ENCODE peak calls at places on chromosome 22, in eight cellular contexts. One of them, this sample, is unnamed.

GRCh38 chr22:37431366-37431765 is 4.1 kb upstream of the ELFN2 start:
- DNase-seq in A549: no peak
- DNase-seq in stimulated activated CD4-positive, alpha-beta T cell treated with anti-CD3 and anti-CD28 coated beads, Interleukin-1b, Interleukin-23, amount 100 ng/mL, for 1 hour: no peak
- DNase-seq in iPS-NIHi11: no peak
- DNase-seq in activated CD4-positive, alpha-beta T cell treated with anti-CD3 and anti-CD28 coated beads, Interleukin-2, amount 50 U/mL, for 48 hours: no peak
- DNase-seq in IMR-90: peak; percentile 12
- DNase-seq in naive thymus-derived CD4-positive, alpha-beta T cell: no peak
- DNase-seq in NCI-H1092: no peak
- DNase-seq in this sample: no peak

GRCh38 chr22:48949375-48950149 is 878.1 kb downstream of the BRD1 start:
- DNase-seq in stimulated activated CD4-positive, alpha-beta T cell treated with anti-CD3 and anti-CD28 coated beads, Interleukin-1b, Interleukin-23, amount 100 ng/mL, for 1 hour: no peak
- DNase-seq in A549: no peak
- DNase-seq in iPS-NIHi11: no peak
- DNase-seq in NCI-H1092: no peak
- DNase-seq in naive thymus-derived CD4-positive, alpha-beta T cell: no peak
- DNase-seq in IMR-90: no peak
- DNase-seq in activated CD4-positive, alpha-beta T cell treated with anti-CD3 and anti-CD28 coated beads, Interleukin-2, amount 50 U/mL, for 48 hours: no peak
- DNase-seq in this sample: no peak

GRCh38 chr22:36417281-36417686 is 29.5 kb upstream of the MYH9 start:
- DNase-seq in iPS-NIHi11: no peak
- DNase-seq in activated CD4-positive, alpha-beta T cell treated with anti-CD3 and anti-CD28 coated beads, Interleukin-2, amount 50 U/mL, for 48 hours: no peak
- DNase-seq in naive thymus-derived CD4-positive, alpha-beta T cell: no peak
- DNase-seq in A549: no peak
- DNase-seq in stimulated activated CD4-positive, alpha-beta T cell treated with anti-CD3 and anti-CD28 coated beads, Interleukin-1b, Interleukin-23, amount 100 ng/mL, for 1 hour: no peak
- DNase-seq in IMR-90: peak; percentile 73
- DNase-seq in NCI-H1092: no peak
- DNase-seq in this sample: no peak

GRCh38 chr22:49026476-49027121 is 801.1 kb downstream of the BRD1 start:
- DNase-seq in naive thymus-derived CD4-positive, alpha-beta T cell: no peak
- DNase-seq in iPS-NIHi11: peak; percentile 66
- DNase-seq in stimulated activated CD4-positive, alpha-beta T cell treated with anti-CD3 and anti-CD28 coated beads, Interleukin-1b, Interleukin-23, amount 100 ng/mL, for 1 hour: no peak
- DNase-seq in A549: peak; percentile 6
- DNase-seq in activated CD4-positive, alpha-beta T cell treated with anti-CD3 and anti-CD28 coated beads, Interleukin-2, amount 50 U/mL, for 48 hours: no peak
- DNase-seq in IMR-90: no peak
- DNase-seq in NCI-H1092: no peak
- DNase-seq in this sample: peak; percentile 47

GRCh38 chr22:37898441-37899181 is 7.5 kb upstream of the MICALL1 start:
- DNase-seq in activated CD4-positive, alpha-beta T cell treated with anti-CD3 and anti-CD28 coated beads, Interleukin-2, amount 50 U/mL, for 48 hours: no peak
- DNase-seq in NCI-H1092: no peak
- DNase-seq in IMR-90: no peak
- DNase-seq in iPS-NIHi11: no peak
- DNase-seq in A549: no peak
- DNase-seq in naive thymus-derived CD4-positive, alpha-beta T cell: no peak
- DNase-seq in stimulated activated CD4-positive, alpha-beta T cell treated with anti-CD3 and anti-CD28 coated beads, Interleukin-1b, Interleukin-23, amount 100 ng/mL, for 1 hour: no peak
- DNase-seq in this sample: no peak

GRCh38 chr22:47294222-47294532 is 531.7 kb downstream of the TBC1D22A start:
- DNase-seq in activated CD4-positive, alpha-beta T cell treated with anti-CD3 and anti-CD28 coated beads, Interleukin-2, amount 50 U/mL, for 48 hours: no peak
- DNase-seq in A549: no peak
- DNase-seq in stimulated activated CD4-positive, alpha-beta T cell treated with anti-CD3 and anti-CD28 coated beads, Interleukin-1b, Interleukin-23, amount 100 ng/mL, for 1 hour: no peak
- DNase-seq in NCI-H1092: no peak
- DNase-seq in iPS-NIHi11: no peak
- DNase-seq in naive thymus-derived CD4-positive, alpha-beta T cell: no peak
- DNase-seq in IMR-90: peak; percentile 52
- DNase-seq in this sample: no peak

GRCh38 chr22:44256085-44256484 is 56.7 kb downstream of the SHISAL1 start:
- DNase-seq in NCI-H1092: no peak
- DNase-seq in naive thymus-derived CD4-positive, alpha-beta T cell: no peak
- DNase-seq in activated CD4-positive, alpha-beta T cell treated with anti-CD3 and anti-CD28 coated beads, Interleukin-2, amount 50 U/mL, for 48 hours: no peak
- DNase-seq in iPS-NIHi11: no peak
- DNase-seq in stimulated activated CD4-positive, alpha-beta T cell treated with anti-CD3 and anti-CD28 coated beads, Interleukin-1b, Interleukin-23, amount 100 ng/mL, for 1 hour: no peak
- DNase-seq in A549: no peak
- DNase-seq in IMR-90: no peak
- DNase-seq in this sample: no peak

GRCh38 chr22:20423636-20424511 is 13.8 kb downstream of the SCARF2 start:
- DNase-seq in IMR-90: no peak
- DNase-seq in A549: no peak
- DNase-seq in iPS-NIHi11: no peak
- DNase-seq in stimulated activated CD4-positive, alpha-beta T cell treated with anti-CD3 and anti-CD28 coated beads, Interleukin-1b, Interleukin-23, amount 100 ng/mL, for 1 hour: no peak
- DNase-seq in activated CD4-positive, alpha-beta T cell treated with anti-CD3 and anti-CD28 coated beads, Interleukin-2, amount 50 U/mL, for 48 hours: no peak
- DNase-seq in naive thymus-derived CD4-positive, alpha-beta T cell: no peak
- DNase-seq in NCI-H1092: no peak
- DNase-seq in this sample: no peak

GRCh38 chr22:40377931-40378330 is 7.5 kb downstream of the SGSM3 start:
- DNase-seq in activated CD4-positive, alpha-beta T cell treated with anti-CD3 and anti-CD28 coated beads, Interleukin-2, amount 50 U/mL, for 48 hours: no peak
- DNase-seq in NCI-H1092: no peak
- DNase-seq in stimulated activated CD4-positive, alpha-beta T cell treated with anti-CD3 and anti-CD28 coated beads, Interleukin-1b, Interleukin-23, amount 100 ng/mL, for 1 hour: no peak
- DNase-seq in A549: no peak
- DNase-seq in iPS-NIHi11: no peak
- DNase-seq in naive thymus-derived CD4-positive, alpha-beta T cell: no peak
- DNase-seq in IMR-90: no peak
- DNase-seq in this sample: no peak

GRCh38 chr22:17057959-17058814 is 26.6 kb upstream of the IL17RA start:
- DNase-seq in IMR-90: peak; percentile 73
- DNase-seq in NCI-H1092: peak; percentile 53
- DNase-seq in iPS-NIHi11: peak; percentile 83
- DNase-seq in stimulated activated CD4-positive, alpha-beta T cell treated with anti-CD3 and anti-CD28 coated beads, Interleukin-1b, Interleukin-23, amount 100 ng/mL, for 1 hour: no peak
- DNase-seq in activated CD4-positive, alpha-beta T cell treated with anti-CD3 and anti-CD28 coated beads, Interleukin-2, amount 50 U/mL, for 48 hours: peak; percentile 58
- DNase-seq in A549: peak; percentile 37
- DNase-seq in naive thymus-derived CD4-positive, alpha-beta T cell: peak; percentile 53
- DNase-seq in this sample: peak; percentile 79

GRCh38 chr22:44460287-44461082 is 37.5 kb downstream of the RTL6 start:
- DNase-seq in activated CD4-positive, alpha-beta T cell treated with anti-CD3 and anti-CD28 coated beads, Interleukin-2, amount 50 U/mL, for 48 hours: no peak
- DNase-seq in naive thymus-derived CD4-positive, alpha-beta T cell: no peak
- DNase-seq in IMR-90: no peak
- DNase-seq in iPS-NIHi11: no peak
- DNase-seq in stimulated activated CD4-positive, alpha-beta T cell treated with anti-CD3 and anti-CD28 coated beads, Interleukin-1b, Interleukin-23, amount 100 ng/mL, for 1 hour: no peak
- DNase-seq in NCI-H1092: no peak
- DNase-seq in A549: no peak
- DNase-seq in this sample: no peak

GRCh38 chr22:44448271-44448780 is 49.7 kb downstream of the RTL6 start:
- DNase-seq in A549: peak; percentile 58
- DNase-seq in IMR-90: peak; percentile 94
- DNase-seq in NCI-H1092: no peak
- DNase-seq in activated CD4-positive, alpha-beta T cell treated with anti-CD3 and anti-CD28 coated beads, Interleukin-2, amount 50 U/mL, for 48 hours: no peak
- DNase-seq in iPS-NIHi11: no peak
- DNase-seq in stimulated activated CD4-positive, alpha-beta T cell treated with anti-CD3 and anti-CD28 coated beads, Interleukin-1b, Interleukin-23, amount 100 ng/mL, for 1 hour: no peak
- DNase-seq in naive thymus-derived CD4-positive, alpha-beta T cell: no peak
- DNase-seq in this sample: no peak

GRCh38 chr22:45008853-45009751 is 703 bp downstream of the PHF21B start:
- DNase-seq in IMR-90: no peak
- DNase-seq in A549: peak; percentile 14
- DNase-seq in NCI-H1092: no peak
- DNase-seq in activated CD4-positive, alpha-beta T cell treated with anti-CD3 and anti-CD28 coated beads, Interleukin-2, amount 50 U/mL, for 48 hours: peak; percentile 6
- DNase-seq in iPS-NIHi11: no peak
- DNase-seq in stimulated activated CD4-positive, alpha-beta T cell treated with anti-CD3 and anti-CD28 coated beads, Interleukin-1b, Interleukin-23, amount 100 ng/mL, for 1 hour: no peak
- DNase-seq in naive thymus-derived CD4-positive, alpha-beta T cell: no peak
- DNase-seq in this sample: peak; percentile 25

GRCh38 chr22:32577591-32577990 is 103.0 kb downstream of the FBXO7 start:
- DNase-seq in A549: no peak
- DNase-seq in stimulated activated CD4-positive, alpha-beta T cell treated with anti-CD3 and anti-CD28 coated beads, Interleukin-1b, Interleukin-23, amount 100 ng/mL, for 1 hour: no peak
- DNase-seq in IMR-90: no peak
- DNase-seq in iPS-NIHi11: no peak
- DNase-seq in naive thymus-derived CD4-positive, alpha-beta T cell: no peak
- DNase-seq in activated CD4-positive, alpha-beta T cell treated with anti-CD3 and anti-CD28 coated beads, Interleukin-2, amount 50 U/mL, for 48 hours: no peak
- DNase-seq in NCI-H1092: no peak
- DNase-seq in this sample: no peak

GRCh38 chr22:40668611-40669390 is 10.5 kb upstream of the MCHR1 start:
- DNase-seq in IMR-90: peak; percentile 89
- DNase-seq in activated CD4-positive, alpha-beta T cell treated with anti-CD3 and anti-CD28 coated beads, Interleukin-2, amount 50 U/mL, for 48 hours: peak; percentile 5
- DNase-seq in stimulated activated CD4-positive, alpha-beta T cell treated with anti-CD3 and anti-CD28 coated beads, Interleukin-1b, Interleukin-23, amount 100 ng/mL, for 1 hour: no peak
- DNase-seq in NCI-H1092: no peak
- DNase-seq in naive thymus-derived CD4-positive, alpha-beta T cell: no peak
- DNase-seq in A549: peak; percentile 51
- DNase-seq in iPS-NIHi11: peak; percentile 45
- DNase-seq in this sample: peak; percentile 21

GRCh38 chr22:25156736-25157135 is 42.9 kb upstream of the CRYBB3 start:
- DNase-seq in iPS-NIHi11: no peak
- DNase-seq in NCI-H1092: no peak
- DNase-seq in IMR-90: no peak
- DNase-seq in naive thymus-derived CD4-positive, alpha-beta T cell: no peak
- DNase-seq in activated CD4-positive, alpha-beta T cell treated with anti-CD3 and anti-CD28 coated beads, Interleukin-2, amount 50 U/mL, for 48 hours: no peak
- DNase-seq in stimulated activated CD4-positive, alpha-beta T cell treated with anti-CD3 and anti-CD28 coated beads, Interleukin-1b, Interleukin-23, amount 100 ng/mL, for 1 hour: no peak
- DNase-seq in A549: no peak
- DNase-seq in this sample: no peak

GRCh38 chr22:20105456-20106204 is 10.3 kb upstream of the RANBP1 start:
- DNase-seq in A549: no peak
- DNase-seq in iPS-NIHi11: no peak
- DNase-seq in NCI-H1092: no peak
- DNase-seq in stimulated activated CD4-positive, alpha-beta T cell treated with anti-CD3 and anti-CD28 coated beads, Interleukin-1b, Interleukin-23, amount 100 ng/mL, for 1 hour: no peak
- DNase-seq in activated CD4-positive, alpha-beta T cell treated with anti-CD3 and anti-CD28 coated beads, Interleukin-2, amount 50 U/mL, for 48 hours: no peak
- DNase-seq in IMR-90: no peak
- DNase-seq in naive thymus-derived CD4-positive, alpha-beta T cell: no peak
- DNase-seq in this sample: no peak

GRCh38 chr22:50505276-50505775 is 2.2 kb downstream of the LMF2 start:
- DNase-seq in iPS-NIHi11: no peak
- DNase-seq in NCI-H1092: no peak
- DNase-seq in A549: no peak
- DNase-seq in naive thymus-derived CD4-positive, alpha-beta T cell: no peak
- DNase-seq in stimulated activated CD4-positive, alpha-beta T cell treated with anti-CD3 and anti-CD28 coated beads, Interleukin-1b, Interleukin-23, amount 100 ng/mL, for 1 hour: no peak
- DNase-seq in IMR-90: no peak
- DNase-seq in activated CD4-positive, alpha-beta T cell treated with anti-CD3 and anti-CD28 coated beads, Interleukin-2, amount 50 U/mL, for 48 hours: no peak
- DNase-seq in this sample: no peak

GRCh38 chr22:45590262-45590661 is 81.4 kb upstream of the ATXN10 start:
- DNase-seq in NCI-H1092: no peak
- DNase-seq in A549: no peak
- DNase-seq in stimulated activated CD4-positive, alpha-beta T cell treated with anti-CD3 and anti-CD28 coated beads, Interleukin-1b, Interleukin-23, amount 100 ng/mL, for 1 hour: no peak
- DNase-seq in activated CD4-positive, alpha-beta T cell treated with anti-CD3 and anti-CD28 coated beads, Interleukin-2, amount 50 U/mL, for 48 hours: no peak
- DNase-seq in IMR-90: no peak
- DNase-seq in naive thymus-derived CD4-positive, alpha-beta T cell: no peak
- DNase-seq in iPS-NIHi11: no peak
- DNase-seq in this sample: no peak

GRCh38 chr22:33923660-33924246 is 3.5 kb upstream of the LARGE1 start:
- DNase-seq in iPS-NIHi11: peak; percentile 58
- DNase-seq in naive thymus-derived CD4-positive, alpha-beta T cell: no peak
- DNase-seq in activated CD4-positive, alpha-beta T cell treated with anti-CD3 and anti-CD28 coated beads, Interleukin-2, amount 50 U/mL, for 48 hours: peak; percentile 22
- DNase-seq in A549: peak; percentile 43
- DNase-seq in NCI-H1092: peak; percentile 78
- DNase-seq in IMR-90: peak; percentile 74
- DNase-seq in stimulated activated CD4-positive, alpha-beta T cell treated with anti-CD3 and anti-CD28 coated beads, Interleukin-1b, Interleukin-23, amount 100 ng/mL, for 1 hour: no peak
- DNase-seq in this sample: peak; percentile 70

GRCh38 chr22:31346255-31346732 is at the start of gene PATZ1:
- DNase-seq in A549: peak; percentile 56
- DNase-seq in activated CD4-positive, alpha-beta T cell treated with anti-CD3 and anti-CD28 coated beads, Interleukin-2, amount 50 U/mL, for 48 hours: peak; percentile 71
- DNase-seq in NCI-H1092: peak; percentile 73
- DNase-seq in IMR-90: peak; percentile 72
- DNase-seq in iPS-NIHi11: peak; percentile 88
- DNase-seq in naive thymus-derived CD4-positive, alpha-beta T cell: no peak
- DNase-seq in stimulated activated CD4-positive, alpha-beta T cell treated with anti-CD3 and anti-CD28 coated beads, Interleukin-1b, Interleukin-23, amount 100 ng/mL, for 1 hour: peak; percentile 51
- DNase-seq in this sample: peak; percentile 73

GRCh38 chr22:25759825-25760231 is 17.8 kb downstream of the MYO18B start:
- DNase-seq in naive thymus-derived CD4-positive, alpha-beta T cell: no peak
- DNase-seq in stimulated activated CD4-positive, alpha-beta T cell treated with anti-CD3 and anti-CD28 coated beads, Interleukin-1b, Interleukin-23, amount 100 ng/mL, for 1 hour: no peak
- DNase-seq in A549: peak; percentile 39
- DNase-seq in activated CD4-positive, alpha-beta T cell treated with anti-CD3 and anti-CD28 coated beads, Interleukin-2, amount 50 U/mL, for 48 hours: no peak
- DNase-seq in iPS-NIHi11: no peak
- DNase-seq in IMR-90: peak; percentile 90
- DNase-seq in NCI-H1092: no peak
- DNase-seq in this sample: no peak

GRCh38 chr22:38335077-38335476 is 17.8 kb upstream of the CSNK1E start:
- DNase-seq in iPS-NIHi11: no peak
- DNase-seq in NCI-H1092: no peak
- DNase-seq in A549: no peak
- DNase-seq in IMR-90: peak; percentile 49
- DNase-seq in activated CD4-positive, alpha-beta T cell treated with anti-CD3 and anti-CD28 coated beads, Interleukin-2, amount 50 U/mL, for 48 hours: no peak
- DNase-seq in stimulated activated CD4-positive, alpha-beta T cell treated with anti-CD3 and anti-CD28 coated beads, Interleukin-1b, Interleukin-23, amount 100 ng/mL, for 1 hour: no peak
- DNase-seq in naive thymus-derived CD4-positive, alpha-beta T cell: no peak
- DNase-seq in this sample: no peak

GRCh38 chr22:27650572-27650971 is 151.0 kb downstream of the MN1 start:
- DNase-seq in naive thymus-derived CD4-positive, alpha-beta T cell: no peak
- DNase-seq in IMR-90: no peak
- DNase-seq in activated CD4-positive, alpha-beta T cell treated with anti-CD3 and anti-CD28 coated beads, Interleukin-2, amount 50 U/mL, for 48 hours: no peak
- DNase-seq in iPS-NIHi11: no peak
- DNase-seq in stimulated activated CD4-positive, alpha-beta T cell treated with anti-CD3 and anti-CD28 coated beads, Interleukin-1b, Interleukin-23, amount 100 ng/mL, for 1 hour: no peak
- DNase-seq in NCI-H1092: no peak
- DNase-seq in A549: no peak
- DNase-seq in this sample: no peak

GRCh38 chr22:46436595-46437163 is 100.7 kb downstream of the CELSR1 start:
- DNase-seq in activated CD4-positive, alpha-beta T cell treated with anti-CD3 and anti-CD28 coated beads, Interleukin-2, amount 50 U/mL, for 48 hours: no peak
- DNase-seq in naive thymus-derived CD4-positive, alpha-beta T cell: no peak
- DNase-seq in IMR-90: peak; percentile 63
- DNase-seq in stimulated activated CD4-positive, alpha-beta T cell treated with anti-CD3 and anti-CD28 coated beads, Interleukin-1b, Interleukin-23, amount 100 ng/mL, for 1 hour: no peak
- DNase-seq in NCI-H1092: no peak
- DNase-seq in iPS-NIHi11: no peak
- DNase-seq in A549: no peak
- DNase-seq in this sample: no peak

GRCh38 chr22:50251472-50252054 is 498 bp upstream of the HDAC10 start:
- DNase-seq in naive thymus-derived CD4-positive, alpha-beta T cell: no peak
- DNase-seq in iPS-NIHi11: no peak
- DNase-seq in IMR-90: no peak
- DNase-seq in stimulated activated CD4-positive, alpha-beta T cell treated with anti-CD3 and anti-CD28 coated beads, Interleukin-1b, Interleukin-23, amount 100 ng/mL, for 1 hour: no peak
- DNase-seq in NCI-H1092: no peak
- DNase-seq in A549: no peak
- DNase-seq in activated CD4-positive, alpha-beta T cell treated with anti-CD3 and anti-CD28 coated beads, Interleukin-2, amount 50 U/mL, for 48 hours: no peak
- DNase-seq in this sample: no peak

GRCh38 chr22:33018232-33018864 is 39.8 kb downstream of the SYN3 start:
- DNase-seq in activated CD4-positive, alpha-beta T cell treated with anti-CD3 and anti-CD28 coated beads, Interleukin-2, amount 50 U/mL, for 48 hours: peak; percentile 56
- DNase-seq in NCI-H1092: peak; percentile 39
- DNase-seq in IMR-90: peak; percentile 29
- DNase-seq in naive thymus-derived CD4-positive, alpha-beta T cell: peak; percentile 20
- DNase-seq in iPS-NIHi11: peak; percentile 79
- DNase-seq in stimulated activated CD4-positive, alpha-beta T cell treated with anti-CD3 and anti-CD28 coated beads, Interleukin-1b, Interleukin-23, amount 100 ng/mL, for 1 hour: no peak
- DNase-seq in A549: peak; percentile 22
- DNase-seq in this sample: peak; percentile 86

GRCh38 chr22:49570032-49570848 is 257.4 kb downstream of the BRD1 start:
- DNase-seq in activated CD4-positive, alpha-beta T cell treated with anti-CD3 and anti-CD28 coated beads, Interleukin-2, amount 50 U/mL, for 48 hours: no peak
- DNase-seq in A549: no peak
- DNase-seq in stimulated activated CD4-positive, alpha-beta T cell treated with anti-CD3 and anti-CD28 coated beads, Interleukin-1b, Interleukin-23, amount 100 ng/mL, for 1 hour: no peak
- DNase-seq in NCI-H1092: no peak
- DNase-seq in naive thymus-derived CD4-positive, alpha-beta T cell: no peak
- DNase-seq in IMR-90: no peak
- DNase-seq in iPS-NIHi11: no peak
- DNase-seq in this sample: no peak